ENCODE peak calls at places on chromosomes 11 and 22, in six cellular contexts. One of them, this sample, is unnamed.

GRCh38 chr11:19632435-19632834 is 80.2 kb upstream of the NAV2 start:
- DNase-seq in H9: no peak
- DNase-seq in neuronal stem cell: no peak
- DNase-seq in IMR-90: peak
- DNase-seq in mesendoderm: no peak
- DNase-seq in H1: no peak
- DNase-seq in this sample: peak

GRCh38 chr22:44578516-44579230 is 80.6 kb upstream of the RTL6 start:
- DNase-seq in H9: peak
- DNase-seq in neuronal stem cell: no peak
- DNase-seq in IMR-90: no peak
- DNase-seq in mesendoderm: no peak
- DNase-seq in H1: no peak
- DNase-seq in this sample: no peak

GRCh38 chr11:5196067-5196466 is 4.4 kb downstream of the OR51V1 start:
- DNase-seq in H9: peak
- DNase-seq in neuronal stem cell: no peak
- DNase-seq in IMR-90: no peak
- DNase-seq in mesendoderm: peak
- DNase-seq in H1: no peak
- DNase-seq in this sample: no peak

GRCh38 chr11:12435264-12435663 is 57.9 kb downstream of the PARVA start:
- DNase-seq in H9: no peak
- DNase-seq in neuronal stem cell: no peak
- DNase-seq in IMR-90: no peak
- DNase-seq in mesendoderm: no peak
- DNase-seq in H1: no peak
- DNase-seq in this sample: no peak

GRCh38 chr11:62388999-62389398 is 29.8 kb upstream of the SCGB1A1 start:
- DNase-seq in H9: no peak
- DNase-seq in neuronal stem cell: no peak
- DNase-seq in IMR-90: no peak
- DNase-seq in mesendoderm: no peak
- DNase-seq in H1: no peak
- DNase-seq in this sample: no peak

GRCh38 chr11:31779268-31779879 is 31.7 kb downstream of the PAX6 start:
- DNase-seq in H9: no peak
- DNase-seq in neuronal stem cell: no peak
- DNase-seq in IMR-90: peak
- DNase-seq in mesendoderm: peak
- DNase-seq in H1: no peak
- DNase-seq in this sample: peak

GRCh38 chr22:20227363-20227762 is 40.8 kb downstream of the RTN4R start:
- DNase-seq in H9: no peak
- DNase-seq in neuronal stem cell: no peak
- DNase-seq in IMR-90: no peak
- DNase-seq in mesendoderm: no peak
- DNase-seq in H1: no peak
- DNase-seq in this sample: no peak

GRCh38 chr11:45296085-45296484 is 9.9 kb upstream of the SYT13 start:
- DNase-seq in H9: no peak
- DNase-seq in neuronal stem cell: no peak
- DNase-seq in IMR-90: no peak
- DNase-seq in mesendoderm: no peak
- DNase-seq in H1: no peak
- DNase-seq in this sample: no peak

GRCh38 chr22:41713004-41713403 is 13.7 kb downstream of the MEI1 start:
- DNase-seq in H9: no peak
- DNase-seq in neuronal stem cell: no peak
- DNase-seq in IMR-90: no peak
- DNase-seq in mesendoderm: no peak
- DNase-seq in H1: no peak
- DNase-seq in this sample: no peak

GRCh38 chr11:123377355-123377754 is 52.7 kb upstream of the GRAMD1B start:
- DNase-seq in H9: no peak
- DNase-seq in neuronal stem cell: no peak
- DNase-seq in IMR-90: no peak
- DNase-seq in mesendoderm: no peak
- DNase-seq in H1: no peak
- DNase-seq in this sample: no peak

GRCh38 chr11:30853470-30853869 is 267.3 kb upstream of the MPPED2 start:
- DNase-seq in H9: no peak
- DNase-seq in neuronal stem cell: no peak
- DNase-seq in IMR-90: no peak
- DNase-seq in mesendoderm: no peak
- DNase-seq in H1: no peak
- DNase-seq in this sample: no peak

GRCh38 chr22:37176464-37177061 is 11.5 kb downstream of the C1QTNF6 start:
- DNase-seq in H9: no peak
- DNase-seq in neuronal stem cell: no peak
- DNase-seq in IMR-90: peak
- DNase-seq in mesendoderm: no peak
- DNase-seq in H1: no peak
- DNase-seq in this sample: peak

GRCh38 chr11:2747236-2748015 is 47.6 kb upstream of the KCNQ1OT1 start:
- DNase-seq in H9: no peak
- DNase-seq in neuronal stem cell: no peak
- DNase-seq in IMR-90: no peak
- DNase-seq in mesendoderm: no peak
- DNase-seq in H1: no peak
- DNase-seq in this sample: no peak

GRCh38 chr11:36777302-36777701 is 179.3 kb upstream of the RAG2 start:
- DNase-seq in H9: no peak
- DNase-seq in neuronal stem cell: no peak
- DNase-seq in IMR-90: no peak
- DNase-seq in mesendoderm: no peak
- DNase-seq in H1: no peak
- DNase-seq in this sample: no peak

GRCh38 chr11:134599180-134599810 is 187.3 kb upstream of the B3GAT1 start:
- DNase-seq in H9: peak
- DNase-seq in neuronal stem cell: no peak
- DNase-seq in IMR-90: no peak
- DNase-seq in mesendoderm: peak
- DNase-seq in H1: peak
- DNase-seq in this sample: no peak

GRCh38 chr11:811446-812245 is 1.9 kb downstream of the RPLP2 start:
- DNase-seq in H9: no peak
- DNase-seq in neuronal stem cell: no peak
- DNase-seq in IMR-90: no peak
- DNase-seq in mesendoderm: peak
- DNase-seq in H1: no peak
- DNase-seq in this sample: peak

GRCh38 chr22:32660292-32660691 is 141.2 kb upstream of the TIMP3 start:
- DNase-seq in H9: peak
- DNase-seq in neuronal stem cell: peak
- DNase-seq in IMR-90: peak
- DNase-seq in mesendoderm: peak
- DNase-seq in H1: peak
- DNase-seq in this sample: peak

GRCh38 chr11:107609384-107610218 is 18.7 kb downstream of the ELMOD1 start:
- DNase-seq in H9: no peak
- DNase-seq in neuronal stem cell: peak
- DNase-seq in IMR-90: no peak
- DNase-seq in mesendoderm: peak
- DNase-seq in H1: no peak
- DNase-seq in this sample: no peak

GRCh38 chr11:79492008-79492407 is 51.2 kb upstream of the TENM4 start:
- DNase-seq in H9: no peak
- DNase-seq in neuronal stem cell: no peak
- DNase-seq in IMR-90: no peak
- DNase-seq in mesendoderm: no peak
- DNase-seq in H1: no peak
- DNase-seq in this sample: no peak

GRCh38 chr22:21636629-21637218 is 4.2 kb downstream of the CCDC116 start:
- DNase-seq in H9: no peak
- DNase-seq in neuronal stem cell: no peak
- DNase-seq in IMR-90: no peak
- DNase-seq in mesendoderm: no peak
- DNase-seq in H1: no peak
- DNase-seq in this sample: no peak

GRCh38 chr11:12625438-12626071 is 48.7 kb upstream of the TEAD1 start:
- DNase-seq in H9: no peak
- DNase-seq in neuronal stem cell: no peak
- DNase-seq in IMR-90: peak
- DNase-seq in mesendoderm: no peak
- DNase-seq in H1: no peak
- DNase-seq in this sample: peak

DNA sequence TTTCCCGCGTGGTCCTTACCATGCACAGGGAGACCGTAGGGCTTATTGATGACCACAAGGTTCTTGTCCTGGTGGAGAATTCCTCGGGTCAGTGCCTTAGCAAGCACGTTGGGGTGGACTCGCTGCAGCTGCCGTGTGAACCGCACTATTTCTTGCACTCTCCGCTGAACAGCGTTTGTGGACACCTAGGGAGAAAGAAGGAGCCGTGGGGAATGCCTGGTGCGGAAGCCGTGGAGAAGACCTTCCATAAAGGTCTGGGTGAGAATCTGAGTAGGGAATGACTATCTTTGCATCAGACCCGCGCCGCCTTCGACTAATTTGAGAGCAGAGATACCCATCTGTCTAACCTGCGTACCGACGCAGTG is 597 bp downstream of the RPUSD4 start:
- DNase-seq in H9: no peak
- DNase-seq in neuronal stem cell: no peak
- DNase-seq in IMR-90: no peak
- DNase-seq in mesendoderm: no peak
- DNase-seq in H1: no peak
- DNase-seq in this sample: no peak
- H3K4ac ChIP-seq in H9: no peak
- H3K4ac ChIP-seq in neuronal stem cell: no peak
- H3K4ac ChIP-seq in IMR-90: peak
- H3K4ac ChIP-seq in mesendoderm: peak
- H3K4ac ChIP-seq in H1: no peak
- H3K4ac ChIP-seq in this sample: no peak

DNA sequence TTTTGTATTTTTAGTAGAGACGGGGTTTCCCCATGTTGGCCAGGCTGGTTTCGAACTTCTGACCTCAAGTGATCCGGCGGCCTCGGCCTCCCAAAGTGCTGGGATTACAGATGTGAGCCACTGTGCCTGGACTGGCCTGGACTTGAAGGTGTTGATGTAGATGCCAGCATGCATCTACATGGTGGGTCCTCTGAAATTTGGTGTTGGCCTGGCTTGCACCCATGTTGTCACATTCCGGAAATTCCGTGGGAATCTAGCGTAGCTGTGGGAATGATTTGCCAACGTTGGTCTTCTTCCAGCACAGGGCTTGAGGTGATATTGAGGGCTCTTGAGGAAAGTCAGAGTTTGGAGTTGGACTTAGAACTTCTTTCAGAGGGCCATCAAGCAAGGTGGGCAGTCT is 6.5 kb downstream of the PACS1 start:
- DNase-seq in H9: no peak
- DNase-seq in neuronal stem cell: no peak
- DNase-seq in IMR-90: no peak
- DNase-seq in mesendoderm: no peak
- DNase-seq in H1: no peak
- DNase-seq in this sample: no peak
- H2BK15ac ChIP-seq in H9: no peak
- H2BK15ac ChIP-seq in neuronal stem cell: no peak
- H2BK15ac ChIP-seq in IMR-90: no peak
- H2BK15ac ChIP-seq in mesendoderm: no peak
- H2BK15ac ChIP-seq in H1: no peak
- H2BK15ac ChIP-seq in this sample: no peak

GRCh38 chr11:96141649-96142048 is 201.3 kb downstream of the MAML2 start:
- DNase-seq in H9: no peak
- DNase-seq in neuronal stem cell: no peak
- DNase-seq in IMR-90: no peak
- DNase-seq in mesendoderm: no peak
- DNase-seq in H1: no peak
- DNase-seq in this sample: no peak
- H4K8ac ChIP-seq in H9: no peak
- H4K8ac ChIP-seq in neuronal stem cell: no peak
- H4K8ac ChIP-seq in IMR-90: no peak
- H4K8ac ChIP-seq in mesendoderm: no peak
- H4K8ac ChIP-seq in H1: no peak
- H4K8ac ChIP-seq in this sample: no peak

DNA sequence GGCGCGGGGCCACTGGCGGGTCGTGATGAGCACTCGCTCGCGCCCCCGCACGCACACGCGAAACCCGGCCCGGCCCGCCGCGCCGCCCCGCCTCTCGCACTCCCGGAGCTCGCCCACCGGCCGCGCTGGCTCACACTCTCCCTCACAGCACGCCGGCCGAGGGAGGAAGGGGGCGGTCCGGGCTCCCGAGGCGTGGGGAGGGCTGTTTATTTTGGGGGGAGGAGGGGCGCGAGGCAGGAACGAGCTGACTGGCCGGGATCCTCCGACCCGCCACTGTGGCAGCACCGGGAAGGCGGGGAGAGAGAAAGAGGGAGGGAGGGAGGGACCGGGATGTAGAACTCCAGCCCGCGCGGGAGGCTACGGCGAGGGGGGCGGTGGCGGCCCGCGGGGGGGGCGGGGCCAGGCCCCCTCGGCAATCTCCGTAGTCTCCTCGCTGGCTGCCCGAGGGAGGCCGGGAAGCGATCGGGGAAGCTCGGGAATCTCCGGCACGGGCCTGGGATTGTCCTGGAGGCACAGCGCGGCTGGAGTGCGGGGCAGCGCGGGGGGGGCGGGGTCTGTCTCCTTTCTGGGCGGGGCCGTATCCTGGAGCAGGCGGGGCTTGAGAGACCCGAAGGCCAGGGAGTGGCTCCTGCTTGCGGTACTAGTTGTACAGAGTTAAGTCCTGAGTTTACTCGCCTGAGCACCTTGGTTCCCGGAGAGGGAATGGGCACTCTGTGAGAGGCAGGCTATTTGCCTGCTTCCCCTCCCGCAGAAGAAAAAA is at the start of gene RBFOX2:
- DNase-seq in H9: peak
- DNase-seq in neuronal stem cell: peak
- DNase-seq in IMR-90: peak
- DNase-seq in mesendoderm: peak
- DNase-seq in H1: peak
- DNase-seq in this sample: peak
- H3K4ac ChIP-seq in H9: no peak
- H3K4ac ChIP-seq in neuronal stem cell: peak
- H3K4ac ChIP-seq in IMR-90: peak
- H3K4ac ChIP-seq in mesendoderm: peak
- H3K4ac ChIP-seq in H1: peak
- H3K4ac ChIP-seq in this sample: peak

This sample was measured in mesenchymal stem cell.